ENCODE peak calls at places on chromosome X, in five cellular contexts. One of them, this sample, is unnamed.

GRCh38 chrX:101452051-101452450 is 33.2 kb upstream of the ARMCX4 start:
- DNase-seq in substantia nigra: no peak
- DNase-seq in heart right ventricle: no peak
- DNase-seq in transverse colon: no peak
- DNase-seq in RWPE1: no peak
- DNase-seq in this sample: no peak

GRCh38 chrX:154549766-154550165 is 2.3 kb downstream of the IKBKG start:
- DNase-seq in transverse colon: no peak
- DNase-seq in substantia nigra: no peak
- DNase-seq in heart right ventricle: no peak
- DNase-seq in RWPE1: no peak
- DNase-seq in this sample: no peak

GRCh38 chrX:39336709-39337294 is 535.5 kb downstream of the MID1IP1 start:
- DNase-seq in heart right ventricle: peak; percentile 11
- DNase-seq in RWPE1: no peak
- DNase-seq in transverse colon: peak; percentile 23
- DNase-seq in substantia nigra: no peak
- DNase-seq in this sample: no peak

GRCh38 chrX:41335590-41336331 is 1.8 kb downstream of the DDX3X start:
- DNase-seq in substantia nigra: no peak
- DNase-seq in heart right ventricle: no peak
- DNase-seq in RWPE1: no peak
- DNase-seq in transverse colon: no peak
- DNase-seq in this sample: no peak

GRCh38 chrX:107738768-107739167 is 36.8 kb downstream of the TSC22D3 start:
- DNase-seq in heart right ventricle: no peak
- DNase-seq in substantia nigra: peak; percentile 15
- DNase-seq in RWPE1: no peak
- DNase-seq in transverse colon: no peak
- DNase-seq in this sample: no peak

GRCh38 chrX:149848855-149849254 is 32.1 kb upstream of the MAGEA8 start:
- DNase-seq in heart right ventricle: no peak
- DNase-seq in RWPE1: no peak
- DNase-seq in transverse colon: no peak
- DNase-seq in substantia nigra: no peak
- DNase-seq in this sample: no peak

GRCh38 chrX:64885850-64886249 is 90.4 kb downstream of the ZC4H2 start:
- DNase-seq in substantia nigra: no peak
- DNase-seq in transverse colon: peak; percentile 11
- DNase-seq in RWPE1: no peak
- DNase-seq in heart right ventricle: no peak
- DNase-seq in this sample: no peak

GRCh38 chrX:149837639-149838038 is 43.3 kb upstream of the MAGEA8 start:
- DNase-seq in heart right ventricle: no peak
- DNase-seq in substantia nigra: no peak
- DNase-seq in RWPE1: no peak
- DNase-seq in transverse colon: no peak
- DNase-seq in this sample: no peak

GRCh38 chrX:110146521-110146920 is 143.6 kb downstream of the TMEM164 start:
- DNase-seq in substantia nigra: no peak
- DNase-seq in RWPE1: peak; percentile 41
- DNase-seq in transverse colon: peak; percentile 35
- DNase-seq in heart right ventricle: peak; percentile 20
- DNase-seq in this sample: no peak

GRCh38 chrX:20545538-20545937 is 278.8 kb upstream of the RPS6KA3 start:
- DNase-seq in substantia nigra: no peak
- DNase-seq in RWPE1: no peak
- DNase-seq in transverse colon: no peak
- DNase-seq in heart right ventricle: peak; percentile 3
- DNase-seq in this sample: no peak

GRCh38 chrX:79630033-79631009 is 263.2 kb upstream of the ITM2A start:
- DNase-seq in RWPE1: no peak
- DNase-seq in substantia nigra: no peak
- DNase-seq in transverse colon: no peak
- DNase-seq in heart right ventricle: no peak
- DNase-seq in this sample: no peak

GRCh38 chrX:150680974-150681373 is 12.2 kb upstream of the MTMR1 start:
- DNase-seq in heart right ventricle: no peak
- DNase-seq in transverse colon: no peak
- DNase-seq in substantia nigra: no peak
- DNase-seq in RWPE1: peak; percentile 27
- DNase-seq in this sample: no peak

GRCh38 chrX:106811131-106811910 is 8.8 kb downstream of the TBC1D8B start:
- DNase-seq in transverse colon: no peak
- DNase-seq in heart right ventricle: no peak
- DNase-seq in RWPE1: no peak
- DNase-seq in substantia nigra: no peak
- DNase-seq in this sample: no peak

GRCh38 chrX:76555816-76556215 is 128.3 kb downstream of the MAGEE1 start:
- DNase-seq in substantia nigra: no peak
- DNase-seq in heart right ventricle: no peak
- DNase-seq in RWPE1: no peak
- DNase-seq in transverse colon: no peak
- DNase-seq in this sample: peak; percentile 63

GRCh38 chrX:39815621-39816020 is 282.1 kb downstream of the BCOR start:
- DNase-seq in substantia nigra: no peak
- DNase-seq in transverse colon: no peak
- DNase-seq in RWPE1: no peak
- DNase-seq in heart right ventricle: no peak
- DNase-seq in this sample: no peak

GRCh38 chrX:134171661-134172587 is 65.1 kb upstream of the CCDC160 start:
- DNase-seq in transverse colon: no peak
- DNase-seq in heart right ventricle: peak; percentile 13
- DNase-seq in RWPE1: peak; percentile 0
- DNase-seq in substantia nigra: no peak
- DNase-seq in this sample: peak; percentile 64

GRCh38 chrX:103488332-103488731 is 31.0 kb downstream of the RAB40A start:
- DNase-seq in heart right ventricle: no peak
- DNase-seq in substantia nigra: no peak
- DNase-seq in transverse colon: no peak
- DNase-seq in RWPE1: peak; percentile 26
- DNase-seq in this sample: no peak

GRCh38 chrX:134981910-134982309 is 8.9 kb upstream of the SMIM10 start:
- DNase-seq in RWPE1: no peak
- DNase-seq in substantia nigra: no peak
- DNase-seq in heart right ventricle: no peak
- DNase-seq in transverse colon: no peak
- DNase-seq in this sample: no peak

GRCh38 chrX:136057567-136057966 is 72.3 kb downstream of the SLC9A6 start:
- DNase-seq in substantia nigra: no peak
- DNase-seq in RWPE1: no peak
- DNase-seq in transverse colon: no peak
- DNase-seq in heart right ventricle: no peak
- DNase-seq in this sample: no peak

GRCh38 chrX:45479835-45480422 is 279.3 kb upstream of the DIPK2B start:
- DNase-seq in substantia nigra: no peak
- DNase-seq in RWPE1: peak; percentile 62
- DNase-seq in heart right ventricle: no peak
- DNase-seq in transverse colon: no peak
- DNase-seq in this sample: peak; percentile 64

GRCh38 chrX:149825424-149825823 is 43.7 kb downstream of the MAGEA9 start:
- DNase-seq in heart right ventricle: no peak
- DNase-seq in RWPE1: no peak
- DNase-seq in substantia nigra: no peak
- DNase-seq in transverse colon: peak; percentile 14
- DNase-seq in this sample: no peak

GRCh38 chrX:134691453-134691852 is 33.2 kb upstream of the PLAC1 start:
- DNase-seq in RWPE1: no peak
- DNase-seq in heart right ventricle: no peak
- DNase-seq in substantia nigra: no peak
- DNase-seq in transverse colon: no peak
- DNase-seq in this sample: no peak

GRCh38 chrX:46957299-46957698 is 45.1 kb downstream of the JADE3 start:
- DNase-seq in transverse colon: no peak
- DNase-seq in heart right ventricle: no peak
- DNase-seq in substantia nigra: no peak
- DNase-seq in RWPE1: no peak
- DNase-seq in this sample: no peak

GRCh38 chrX:14802943-14803710 is 69.7 kb downstream of the FANCB start:
- DNase-seq in RWPE1: no peak
- DNase-seq in heart right ventricle: no peak
- DNase-seq in transverse colon: no peak
- DNase-seq in substantia nigra: no peak
- DNase-seq in this sample: no peak

GRCh38 chrX:118496763-118497079 is 1.1 kb downstream of the DOCK11 start:
- DNase-seq in substantia nigra: no peak
- DNase-seq in heart right ventricle: no peak
- DNase-seq in transverse colon: no peak
- DNase-seq in RWPE1: no peak
- DNase-seq in this sample: no peak

GRCh38 chrX:67523002-67523711 is 20.7 kb upstream of the AR start:
- DNase-seq in heart right ventricle: no peak
- DNase-seq in transverse colon: no peak
- DNase-seq in RWPE1: no peak
- DNase-seq in substantia nigra: no peak
- DNase-seq in this sample: no peak

GRCh38 chrX:74419861-74420193 is 1.5 kb upstream of the SLC16A2 start:
- DNase-seq in transverse colon: no peak
- DNase-seq in RWPE1: peak; percentile 5
- DNase-seq in substantia nigra: no peak
- DNase-seq in heart right ventricle: no peak
- DNase-seq in this sample: peak; percentile 61

This sample was measured in islet precursor cell.